ENCODE peak calls at places on chromosomes 5 and 9, in five cellular contexts. N, A, U, C and Y are unnamed samples.

GRCh38 chr5:154791535-154791934 is 36.4 kb downstream of the LARP1 start:
- DNase-seq in C (no peak), A (no peak), U (no peak), N (no peak), Y (no peak)

GRCh38 chr9:134492721-134493470 is 148.7 kb upstream of the COL5A1 start:
- DNase-seq in U (no peak), A (no peak), N (no peak), C (no peak), Y (peak)

GRCh38 chr9:134066546-134066922 is 1.3 kb downstream of the BRD3 start:
- DNase-seq in N (no peak), C (peak), U (no peak), A (peak), Y (no peak)

GRCh38 chr9:85212887-85213286 is 528.9 kb downstream of the AGTPBP1 start:
- DNase-seq in N (no peak), U (no peak), C (no peak), A (peak), Y (no peak)

GRCh38 chr9:94672811-94673487 is 33.6 kb upstream of the FBP1 start:
- DNase-seq in C (no peak), N (no peak), U (no peak), A (peak), Y (no peak)

GRCh38 chr5:127254729-127255284 is 35.8 kb upstream of the MEGF10 start:
- DNase-seq in N (no peak), C (no peak), A (no peak), U (no peak), Y (no peak)

GRCh38 chr9:136013116-136013515 is 51.9 kb upstream of the UBAC1 start:
- DNase-seq in U (no peak), C (no peak), N (no peak), A (no peak), Y (peak)

GRCh38 chr5:41102341-41102740 is 31.2 kb upstream of the MROH2B start:
- DNase-seq in N (no peak), A (no peak), U (no peak), C (no peak), Y (no peak)

GRCh38 chr5:179304466-179304865 is 40.8 kb downstream of the ADAMTS2 start:
- DNase-seq in U (no peak), A (peak), C (no peak), N (no peak), Y (no peak)

GRCh38 chr5:16600397-16600796 is 16.4 kb downstream of the RETREG1 start:
- DNase-seq in A (no peak), N (peak), U (no peak), C (peak), Y (peak)

GRCh38 chr5:119178435-119178834 is 107.5 kb downstream of the DMXL1 start:
- DNase-seq in N (no peak), A (no peak), C (no peak), U (no peak), Y (no peak)

GRCh38 chr5:160930361-160930760 is 78.3 kb upstream of the ATP10B start:
- DNase-seq in C (no peak), A (no peak), N (no peak), U (no peak), Y (no peak)

GRCh38 chr9:859251-859650 is 17.8 kb downstream of the DMRT1 start:
- DNase-seq in N (no peak), U (no peak), A (no peak), C (no peak), Y (no peak)

GRCh38 chr9:106648799-106649198 is 214.2 kb upstream of the ZNF462 start:
- DNase-seq in A (peak), C (no peak), U (no peak), N (no peak), Y (no peak)

GRCh38 chr9:116365056-116365471 is 211.5 kb downstream of the PAPPA start:
- DNase-seq in N (peak), A (peak), U (no peak), C (no peak), Y (no peak)

GRCh38 chr5:92505925-92506324 is 1075.1 kb downstream of the NR2F1-AS1 start:
- DNase-seq in N (no peak), U (no peak), C (no peak), A (no peak), Y (no peak)

GRCh38 chr5:7849531-7850240 is 1.2 kb downstream of the CFAP90 start:
- DNase-seq in N (peak), A (peak), C (peak), U (no peak), Y (no peak)

GRCh38 chr5:160183075-160183474 is 46.2 kb upstream of the FABP6 start:
- DNase-seq in C (no peak), A (no peak), N (no peak), U (no peak), Y (no peak)

GRCh38 chr5:149405550-149406202 is 26.6 kb upstream of the IL17B start:
- DNase-seq in A (no peak), C (no peak), U (no peak), N (no peak), Y (no peak)

GRCh38 chr5:52709171-52709925 is 78.4 kb upstream of the ITGA1 start:
- DNase-seq in N (peak), A (no peak), C (no peak), U (no peak), Y (no peak)

GRCh38 chr5:58259685-58260152 is 200.2 kb downstream of the PLK2 start:
- DNase-seq in A (peak), U (no peak), C (no peak), N (no peak), Y (no peak)

GRCh38 chr9:12640866-12641636 is 52.1 kb upstream of the TYRP1 start:
- DNase-seq in N (no peak), A (no peak), C (peak), U (no peak), Y (no peak)

GRCh38 chr5:88669314-88669713 is 213.7 kb downstream of the MEF2C start:
- DNase-seq in U (no peak), A (no peak), N (no peak), C (no peak), Y (no peak)

GRCh38 chr9:91101598-91102168 is 260.0 kb downstream of the AUH start:
- DNase-seq in N (no peak), A (no peak), C (no peak), U (peak), Y (no peak)

GRCh38 chr9:133825555-133826198 is 87.5 kb upstream of the SARDH start:
- DNase-seq in U (no peak), A (no peak), N (no peak), C (no peak), Y (no peak)

GRCh38 chr5:76746677-76747076 is 30.8 kb downstream of the F2R start:
- DNase-seq in N (no peak), A (no peak), C (no peak), U (no peak), Y (no peak)

GRCh38 chr5:168093200-168093930 is 198.1 kb upstream of the WWC1 start:
- DNase-seq in U (no peak), C (no peak), N (no peak), A (peak), Y (no peak)

GRCh38 chr5:175842947-175843793 is 28.2 kb upstream of the CPLX2 start:
- DNase-seq in A (peak), C (no peak), N (no peak), U (no peak), Y (no peak)

GRCh38 chr5:34582364-34582763 is 73.8 kb upstream of the RAI14 start:
- DNase-seq in U (no peak), N (no peak), C (no peak), A (no peak), Y (no peak)

GRCh38 chr9:125631391-125632085 is 75.5 kb downstream of the MAPKAP1 start:
- DNase-seq in U (no peak), A (peak), C (no peak), N (no peak), Y (no peak)

GRCh38 chr9:81416476-81417298 is 272.7 kb downstream of the TLE1 start:
- DNase-seq in U (no peak), N (no peak), C (peak), A (no peak), Y (no peak)

GRCh38 chr5:81994679-81995078 is 22.9 kb downstream of the ATG10 start:
- DNase-seq in N (no peak), A (peak), U (no peak), C (no peak), Y (no peak)

GRCh38 chr9:133783331-133783731 is 45.2 kb upstream of the SARDH start:
- DNase-seq in N (no peak), A (no peak), C (no peak), U (no peak), Y (peak)

GRCh38 chr5:74356009-74356695 is 284.4 kb downstream of the ENC1 start:
- DNase-seq in A (no peak), C (no peak), N (no peak), U (no peak), Y (no peak)